ENCODE peak calls at places on chromosomes 4 and X, in four cellular contexts. One of them, this sample, is unnamed.

GRCh38 chr4:52861879-52862604 is at the start of gene RASL11B:
- DNase-seq in osteocyte: peak; percentile 89
- DNase-seq in mesothelial cell of epicardium: peak; percentile 83
- DNase-seq in GM12865: peak; percentile 78
- DNase-seq in this sample: peak; percentile 95

GRCh38 chrX:368811-369562 is 17.7 kb downstream of the PPP2R3B start:
- DNase-seq in GM12865: no peak
- DNase-seq in osteocyte: no peak
- DNase-seq in mesothelial cell of epicardium: no peak
- DNase-seq in this sample: no peak

GRCh38 chrX:21373637-21374162 is 518 bp upstream of the CNKSR2 start:
- DNase-seq in mesothelial cell of epicardium: no peak
- DNase-seq in osteocyte: peak; percentile 88
- DNase-seq in GM12865: no peak
- DNase-seq in this sample: no peak

GRCh38 chr4:153781280-153781679 is 7.6 kb downstream of the SFRP2 start:
- DNase-seq in osteocyte: no peak
- DNase-seq in mesothelial cell of epicardium: no peak
- DNase-seq in GM12865: no peak
- DNase-seq in this sample: no peak

GRCh38 chr4:54942735-54943134 is 182.7 kb downstream of the KDR start:
- DNase-seq in GM12865: peak; percentile 35
- DNase-seq in osteocyte: no peak
- DNase-seq in mesothelial cell of epicardium: no peak
- DNase-seq in this sample: no peak

GRCh38 chrX:10233696-10234095 is 76.9 kb downstream of the CLCN4 start:
- DNase-seq in osteocyte: no peak
- DNase-seq in mesothelial cell of epicardium: no peak
- DNase-seq in GM12865: no peak
- DNase-seq in this sample: no peak

GRCh38 chr4:67853336-67853735 is 30.5 kb downstream of the TMPRSS11D start:
- DNase-seq in osteocyte: no peak
- DNase-seq in GM12865: no peak
- DNase-seq in mesothelial cell of epicardium: no peak
- DNase-seq in this sample: no peak

GRCh38 chrX:15739886-15740285 is 1.8 kb downstream of the CA5B start:
- DNase-seq in GM12865: no peak
- DNase-seq in osteocyte: no peak
- DNase-seq in mesothelial cell of epicardium: no peak
- DNase-seq in this sample: no peak

GRCh38 chrX:427812-428725 is 41.4 kb upstream of the PPP2R3B start:
- DNase-seq in osteocyte: no peak
- DNase-seq in mesothelial cell of epicardium: no peak
- DNase-seq in GM12865: no peak
- DNase-seq in this sample: no peak

GRCh38 chrX:16061296-16061695 is 62.1 kb upstream of the GRPR start:
- DNase-seq in osteocyte: no peak
- DNase-seq in GM12865: no peak
- DNase-seq in mesothelial cell of epicardium: no peak
- DNase-seq in this sample: no peak

GRCh38 chr4:126899382-126899801 is 733.4 kb upstream of the INTU start:
- DNase-seq in osteocyte: no peak
- DNase-seq in mesothelial cell of epicardium: no peak
- DNase-seq in GM12865: no peak
- DNase-seq in this sample: no peak

GRCh38 chr4:48109413-48110263 is 24.4 kb downstream of the TXK start:
- DNase-seq in osteocyte: no peak
- DNase-seq in GM12865: peak; percentile 71
- DNase-seq in mesothelial cell of epicardium: no peak
- DNase-seq in this sample: peak; percentile 46

GRCh38 chrX:135437867-135438733 is 16.4 kb downstream of the SMIM10L2A start:
- DNase-seq in osteocyte: no peak
- DNase-seq in mesothelial cell of epicardium: no peak
- DNase-seq in GM12865: no peak
- DNase-seq in this sample: no peak
- TF ChIP-seq CTCF in osteocyte: no peak
- TF ChIP-seq CTCF in mesothelial cell of epicardium: no peak
- TF ChIP-seq CTCF in GM12865: peak; percentile 20
- TF ChIP-seq CTCF in this sample: peak; percentile 1

GRCh38 chr4:98564847-98565246 is 93.6 kb downstream of the TSPAN5 start:
- DNase-seq in mesothelial cell of epicardium: no peak
- DNase-seq in osteocyte: no peak
- DNase-seq in GM12865: no peak
- DNase-seq in this sample: no peak
- TF ChIP-seq CTCF in mesothelial cell of epicardium: no peak
- TF ChIP-seq CTCF in osteocyte: no peak
- TF ChIP-seq CTCF in GM12865: no peak
- TF ChIP-seq CTCF in this sample: no peak

GRCh38 chr4:165827018-165827417 is 46.0 kb upstream of the TLL1 start:
- DNase-seq in GM12865: no peak
- DNase-seq in mesothelial cell of epicardium: no peak
- DNase-seq in osteocyte: no peak
- DNase-seq in this sample: no peak
- TF ChIP-seq CTCF in GM12865: no peak
- TF ChIP-seq CTCF in mesothelial cell of epicardium: no peak
- TF ChIP-seq CTCF in osteocyte: no peak
- TF ChIP-seq CTCF in this sample: no peak

GRCh38 chrX:150094996-150095395 is 156.7 kb upstream of the EOLA2 start:
- DNase-seq in osteocyte: no peak
- DNase-seq in GM12865: no peak
- DNase-seq in mesothelial cell of epicardium: no peak
- DNase-seq in this sample: no peak
- TF ChIP-seq CTCF in osteocyte: no peak
- TF ChIP-seq CTCF in GM12865: no peak
- TF ChIP-seq CTCF in mesothelial cell of epicardium: no peak
- TF ChIP-seq CTCF in this sample: no peak

GRCh38 chr4:3851881-3852280 is 85.7 kb downstream of the ADRA2C start:
- DNase-seq in osteocyte: no peak
- DNase-seq in GM12865: no peak
- DNase-seq in mesothelial cell of epicardium: no peak
- DNase-seq in this sample: no peak
- TF ChIP-seq CTCF in osteocyte: no peak
- TF ChIP-seq CTCF in GM12865: no peak
- TF ChIP-seq CTCF in mesothelial cell of epicardium: no peak
- TF ChIP-seq CTCF in this sample: no peak

GRCh38 chr4:128606173-128606572 is 203.3 kb upstream of the JADE1 start:
- DNase-seq in osteocyte: no peak
- DNase-seq in mesothelial cell of epicardium: no peak
- DNase-seq in GM12865: no peak
- DNase-seq in this sample: no peak

GRCh38 chr4:128604840-128605239 is 204.7 kb upstream of the JADE1 start:
- DNase-seq in GM12865: no peak
- DNase-seq in mesothelial cell of epicardium: no peak
- DNase-seq in osteocyte: no peak
- DNase-seq in this sample: no peak

GRCh38 chr4:128601992-128602695 is 207.4 kb upstream of the JADE1 start:
- DNase-seq in mesothelial cell of epicardium: no peak
- DNase-seq in osteocyte: no peak
- DNase-seq in GM12865: no peak
- DNase-seq in this sample: no peak

GRCh38 chr4:128604204-128604603 is 205.3 kb upstream of the JADE1 start:
- DNase-seq in GM12865: no peak
- DNase-seq in osteocyte: no peak
- DNase-seq in mesothelial cell of epicardium: no peak
- DNase-seq in this sample: no peak

GRCh38 chr4:128608006-128608405 is 201.5 kb upstream of the JADE1 start:
- DNase-seq in mesothelial cell of epicardium: no peak
- DNase-seq in GM12865: no peak
- DNase-seq in osteocyte: no peak
- DNase-seq in this sample: no peak
- TF ChIP-seq CTCF in mesothelial cell of epicardium: no peak
- TF ChIP-seq CTCF in GM12865: no peak
- TF ChIP-seq CTCF in osteocyte: no peak
- TF ChIP-seq CTCF in this sample: no peak

This sample was measured in GM10248.